ENCODE peak calls at places on chromosomes 2 and 18, in five cellular contexts. One of them, this sample, is unnamed.

GRCh38 chr2:25618676-25619075 is 54.7 kb downstream of the DTNB start:
- DNase-seq in psoas muscle: no peak
- DNase-seq in suprapubic skin: no peak
- DNase-seq in colonic mucosa: no peak
- DNase-seq in SK-N-SH: no peak
- DNase-seq in this sample: no peak

GRCh38 chr2:1868683-1869141 is 124.4 kb upstream of the PXDN start:
- DNase-seq in psoas muscle: no peak
- DNase-seq in suprapubic skin: no peak
- DNase-seq in colonic mucosa: no peak
- DNase-seq in SK-N-SH: peak; percentile 85
- DNase-seq in this sample: no peak

GRCh38 chr2:70301344-70302194 is at the start of gene FAM136A:
- DNase-seq in psoas muscle: peak; percentile 93
- DNase-seq in suprapubic skin: peak; percentile 92
- DNase-seq in colonic mucosa: peak; percentile 86
- DNase-seq in SK-N-SH: peak; percentile 96
- DNase-seq in this sample: peak; percentile 90

GRCh38 chr2:187187521-187187920 is 260.5 kb downstream of the CALCRL start:
- DNase-seq in psoas muscle: no peak
- DNase-seq in suprapubic skin: no peak
- DNase-seq in colonic mucosa: no peak
- DNase-seq in SK-N-SH: no peak
- DNase-seq in this sample: no peak

GRCh38 chr2:32008811-32009478 is 1.9 kb downstream of the MEMO1 start:
- DNase-seq in psoas muscle: no peak
- DNase-seq in suprapubic skin: no peak
- DNase-seq in colonic mucosa: peak; percentile 34
- DNase-seq in SK-N-SH: no peak
- DNase-seq in this sample: no peak

GRCh38 chr2:67322361-67323001 is 74.7 kb upstream of the ETAA1 start:
- DNase-seq in psoas muscle: no peak
- DNase-seq in suprapubic skin: no peak
- DNase-seq in colonic mucosa: peak; percentile 29
- DNase-seq in SK-N-SH: peak; percentile 69
- DNase-seq in this sample: peak; percentile 37

GRCh38 chr2:100857915-100858314 is 38.0 kb downstream of the NPAS2 start:
- DNase-seq in psoas muscle: no peak
- DNase-seq in suprapubic skin: no peak
- DNase-seq in colonic mucosa: no peak
- DNase-seq in SK-N-SH: no peak
- DNase-seq in this sample: no peak

GRCh38 chr2:157692768-157693167 is 64.1 kb upstream of the ACVR1C start:
- DNase-seq in psoas muscle: peak; percentile 66
- DNase-seq in suprapubic skin: no peak
- DNase-seq in colonic mucosa: no peak
- DNase-seq in SK-N-SH: no peak
- DNase-seq in this sample: no peak

GRCh38 chr2:176652300-176653182 is 383.3 kb downstream of the MTX2 start:
- DNase-seq in psoas muscle: no peak
- DNase-seq in suprapubic skin: no peak
- DNase-seq in colonic mucosa: peak; percentile 25
- DNase-seq in SK-N-SH: peak; percentile 42
- DNase-seq in this sample: no peak

GRCh38 chr18:47150824-47151366 is 595 bp upstream of the HDHD2 start:
- DNase-seq in psoas muscle: peak; percentile 48
- DNase-seq in suprapubic skin: no peak
- DNase-seq in colonic mucosa: peak; percentile 34
- DNase-seq in SK-N-SH: peak; percentile 38
- DNase-seq in this sample: no peak

GRCh38 chr2:194333091-194333490 is 1323.9 kb upstream of the SLC39A10 start:
- DNase-seq in psoas muscle: no peak
- DNase-seq in suprapubic skin: no peak
- DNase-seq in colonic mucosa: no peak
- DNase-seq in SK-N-SH: no peak
- DNase-seq in this sample: no peak

GRCh38 chr2:195610708-195611107 is 46.3 kb upstream of the SLC39A10 start:
- DNase-seq in psoas muscle: no peak
- DNase-seq in suprapubic skin: no peak
- DNase-seq in colonic mucosa: no peak
- DNase-seq in SK-N-SH: no peak
- DNase-seq in this sample: no peak

GRCh38 chr2:13433954-13434353 is 717.2 kb downstream of the TRIB2 start:
- DNase-seq in psoas muscle: no peak
- DNase-seq in suprapubic skin: no peak
- DNase-seq in colonic mucosa: no peak
- DNase-seq in SK-N-SH: no peak
- DNase-seq in this sample: no peak

GRCh38 chr2:220434365-220434764 is 806.9 kb downstream of the SLC4A3 start:
- DNase-seq in psoas muscle: no peak
- DNase-seq in suprapubic skin: no peak
- DNase-seq in colonic mucosa: no peak
- DNase-seq in SK-N-SH: no peak
- DNase-seq in this sample: no peak

GRCh38 chr18:69400976-69401474 is 337 bp downstream of the DOK6 start:
- DNase-seq in psoas muscle: no peak
- DNase-seq in suprapubic skin: no peak
- DNase-seq in colonic mucosa: no peak
- DNase-seq in SK-N-SH: peak; percentile 81
- DNase-seq in this sample: no peak

GRCh38 chr2:38284971-38285370 is 92.1 kb downstream of the ATL2 start:
- DNase-seq in psoas muscle: no peak
- DNase-seq in suprapubic skin: no peak
- DNase-seq in colonic mucosa: peak; percentile 65
- DNase-seq in SK-N-SH: no peak
- DNase-seq in this sample: no peak

GRCh38 chr18:37391156-37391555 is 174.4 kb downstream of the CELF4 start:
- DNase-seq in psoas muscle: no peak
- DNase-seq in suprapubic skin: no peak
- DNase-seq in colonic mucosa: no peak
- DNase-seq in SK-N-SH: no peak
- DNase-seq in this sample: no peak

GRCh38 chr2:240260664-240261063 is 120.2 kb upstream of the OTOS start:
- DNase-seq in psoas muscle: no peak
- DNase-seq in suprapubic skin: no peak
- DNase-seq in colonic mucosa: no peak
- DNase-seq in SK-N-SH: no peak
- DNase-seq in this sample: no peak

GRCh38 chr2:31259075-31259474 is 25.1 kb downstream of the EHD3 start:
- DNase-seq in psoas muscle: no peak
- DNase-seq in suprapubic skin: no peak
- DNase-seq in colonic mucosa: no peak
- DNase-seq in SK-N-SH: no peak
- DNase-seq in this sample: no peak

GRCh38 chr2:207801259-207801658 is 31.6 kb upstream of the FZD5 start:
- DNase-seq in psoas muscle: no peak
- DNase-seq in suprapubic skin: no peak
- DNase-seq in colonic mucosa: no peak
- DNase-seq in SK-N-SH: no peak
- DNase-seq in this sample: no peak

GRCh38 chr2:50726186-50726585 is 305.7 kb downstream of the NRXN1 start:
- DNase-seq in psoas muscle: no peak
- DNase-seq in suprapubic skin: no peak
- DNase-seq in colonic mucosa: no peak
- DNase-seq in SK-N-SH: no peak
- DNase-seq in this sample: no peak

GRCh38 chr2:17615152-17615551 is 74.7 kb downstream of the VSNL1 start:
- DNase-seq in psoas muscle: no peak
- DNase-seq in suprapubic skin: no peak
- DNase-seq in colonic mucosa: no peak
- DNase-seq in SK-N-SH: no peak
- DNase-seq in this sample: no peak

GRCh38 chr2:27804146-27804545 is 32.6 kb downstream of the MRPL33 start:
- DNase-seq in psoas muscle: no peak
- DNase-seq in suprapubic skin: no peak
- DNase-seq in colonic mucosa: no peak
- DNase-seq in SK-N-SH: no peak
- DNase-seq in this sample: no peak

GRCh38 chr18:48929951-48930713 is 20.6 kb downstream of the SMAD7 start:
- DNase-seq in psoas muscle: no peak
- DNase-seq in suprapubic skin: no peak
- DNase-seq in colonic mucosa: peak; percentile 88
- DNase-seq in SK-N-SH: peak; percentile 81
- DNase-seq in this sample: no peak

GRCh38 chr18:74613390-74613789 is 15.7 kb downstream of the ZNF407 start:
- DNase-seq in psoas muscle: no peak
- DNase-seq in suprapubic skin: no peak
- DNase-seq in colonic mucosa: no peak
- DNase-seq in SK-N-SH: no peak
- DNase-seq in this sample: no peak

GRCh38 chr2:104547251-104547650 is 306.7 kb upstream of the POU3F3 start:
- DNase-seq in psoas muscle: no peak
- DNase-seq in suprapubic skin: no peak
- DNase-seq in colonic mucosa: no peak
- DNase-seq in SK-N-SH: no peak
- DNase-seq in this sample: no peak

GRCh38 chr2:60641866-60642788 is 88.7 kb upstream of the BCL11A start:
- DNase-seq in psoas muscle: no peak
- DNase-seq in suprapubic skin: no peak
- DNase-seq in colonic mucosa: peak; percentile 28
- DNase-seq in SK-N-SH: peak; percentile 59
- DNase-seq in this sample: no peak

GRCh38 chr2:215461836-215462532 is 26.1 kb upstream of the FN1 start:
- DNase-seq in psoas muscle: no peak
- DNase-seq in suprapubic skin: no peak
- DNase-seq in colonic mucosa: no peak
- DNase-seq in SK-N-SH: no peak
- DNase-seq in this sample: no peak

GRCh38 chr2:72137498-72138010 is 10.1 kb downstream of the CYP26B1 start:
- DNase-seq in psoas muscle: peak; percentile 79
- DNase-seq in suprapubic skin: peak; percentile 72
- DNase-seq in colonic mucosa: peak; percentile 82
- DNase-seq in SK-N-SH: peak; percentile 87
- DNase-seq in this sample: peak; percentile 67

GRCh38 chr2:3741372-3741771 is 38.0 kb downstream of the DCDC2C start:
- DNase-seq in psoas muscle: no peak
- DNase-seq in suprapubic skin: no peak
- DNase-seq in colonic mucosa: no peak
- DNase-seq in SK-N-SH: no peak
- DNase-seq in this sample: no peak
- TF ChIP-seq CTCF in psoas muscle: no peak
- TF ChIP-seq CTCF in suprapubic skin: no peak
- TF ChIP-seq CTCF in colonic mucosa: no peak
- TF ChIP-seq CTCF in SK-N-SH: no peak
- TF ChIP-seq CTCF in this sample: no peak

DNA sequence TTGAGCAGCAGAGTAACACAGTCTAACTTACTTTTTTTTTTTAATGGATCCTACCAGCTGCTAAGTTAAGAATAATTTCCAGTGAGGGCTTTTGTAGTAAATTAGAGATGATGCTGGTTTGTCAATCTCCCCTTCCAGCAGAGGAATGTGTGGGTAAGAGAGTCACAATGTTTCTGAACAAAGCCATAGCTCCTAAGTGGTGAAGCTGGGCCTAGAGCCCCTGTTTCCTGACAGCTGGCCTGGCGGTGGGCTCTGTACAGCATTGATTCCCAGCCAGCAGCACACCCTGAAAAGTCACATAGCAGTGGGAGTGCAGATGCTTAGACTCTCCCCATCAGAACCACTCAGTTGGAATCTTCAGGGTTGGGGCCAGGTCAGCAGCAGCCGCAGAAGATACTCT is 24.4 kb downstream of the CAPG start:
- DNase-seq in psoas muscle: peak; percentile 20
- DNase-seq in suprapubic skin: no peak
- DNase-seq in colonic mucosa: no peak
- DNase-seq in SK-N-SH: no peak
- DNase-seq in this sample: no peak
- H3K27ac ChIP-seq in psoas muscle: no peak overlapping the region
- H3K27ac ChIP-seq in suprapubic skin: no peak overlapping the region
- H3K27ac ChIP-seq in colonic mucosa: no peak overlapping the region
- H3K27ac ChIP-seq in SK-N-SH: no peak overlapping the region
- H3K27ac ChIP-seq in this sample: no peak overlapping the region

GRCh38 chr2:111923271-111923670 is 24.9 kb downstream of the MERTK start:
- DNase-seq in psoas muscle: no peak
- DNase-seq in suprapubic skin: no peak
- DNase-seq in colonic mucosa: no peak
- DNase-seq in SK-N-SH: no peak
- DNase-seq in this sample: no peak

GRCh38 chr2:111924617-111925107 is 26.3 kb downstream of the MERTK start:
- DNase-seq in psoas muscle: no peak
- DNase-seq in suprapubic skin: no peak
- DNase-seq in colonic mucosa: no peak
- DNase-seq in SK-N-SH: no peak
- DNase-seq in this sample: no peak

GRCh38 chr2:111918383-111918806 is 20.0 kb downstream of the MERTK start:
- DNase-seq in psoas muscle: no peak
- DNase-seq in suprapubic skin: no peak
- DNase-seq in colonic mucosa: no peak
- DNase-seq in SK-N-SH: peak; percentile 62
- DNase-seq in this sample: no peak

GRCh38 chr2:111919794-111920608 is 21.6 kb downstream of the MERTK start:
- DNase-seq in psoas muscle: no peak
- DNase-seq in suprapubic skin: no peak
- DNase-seq in colonic mucosa: peak; percentile 73
- DNase-seq in SK-N-SH: no peak
- DNase-seq in this sample: peak; percentile 87

DNA sequence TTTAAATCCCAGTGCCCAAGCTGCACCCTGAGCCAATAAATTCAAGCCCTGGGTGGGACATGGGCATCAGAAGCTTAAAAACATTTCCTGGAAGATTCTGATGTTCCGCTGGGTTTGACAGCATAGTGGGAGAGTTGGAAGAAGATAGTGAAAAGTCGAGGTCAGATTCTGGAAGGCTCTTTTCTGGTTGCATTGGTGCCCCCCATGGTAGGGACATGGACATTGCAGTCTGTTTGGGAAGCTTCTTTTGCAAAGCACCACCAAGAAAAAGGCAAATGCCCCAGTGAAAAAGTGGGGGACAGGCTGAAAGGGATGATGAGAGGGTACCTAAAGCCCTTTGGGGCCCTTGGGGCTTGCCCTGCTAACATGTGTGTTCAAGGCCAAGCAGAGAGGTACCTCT is 21.0 kb downstream of the MERTK start:
- DNase-seq in psoas muscle: no peak
- DNase-seq in suprapubic skin: no peak
- DNase-seq in colonic mucosa: no peak
- DNase-seq in SK-N-SH: no peak
- DNase-seq in this sample: no peak
- TF ChIP-seq CTCF in psoas muscle: no peak
- TF ChIP-seq CTCF in suprapubic skin: no peak
- TF ChIP-seq CTCF in colonic mucosa: no peak
- TF ChIP-seq CTCF in SK-N-SH: no peak
- TF ChIP-seq CTCF in this sample: no peak

DNA sequence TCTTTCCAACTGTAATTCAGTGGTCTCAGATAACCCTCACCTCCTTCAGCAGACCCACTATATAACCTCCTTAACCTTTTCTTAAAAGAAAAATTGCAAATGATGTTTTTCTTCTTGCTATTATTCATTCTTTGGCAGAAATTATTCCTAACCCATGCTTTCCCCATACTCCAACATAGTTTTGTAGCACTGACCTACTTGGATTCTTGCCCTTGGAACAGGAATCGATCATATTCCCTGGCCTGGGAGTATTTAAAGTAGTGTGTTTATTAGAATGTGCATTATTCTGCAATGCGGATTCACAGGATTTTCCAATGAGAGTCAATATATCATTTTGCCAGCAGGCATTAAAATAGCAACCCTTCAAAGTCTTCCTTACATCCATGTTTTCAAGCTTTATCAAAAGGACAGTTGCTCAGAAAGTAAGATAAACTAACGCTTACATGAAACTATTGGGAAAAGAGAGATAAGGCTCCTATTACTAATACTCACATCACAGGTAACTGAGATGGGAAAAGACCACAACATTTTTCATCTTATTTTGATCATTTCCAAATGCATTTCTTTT is 37.4 kb downstream of the CHN1 start:
- DNase-seq in psoas muscle: no peak
- DNase-seq in suprapubic skin: no peak
- DNase-seq in colonic mucosa: no peak
- DNase-seq in SK-N-SH: no peak
- DNase-seq in this sample: no peak
- H3K27ac ChIP-seq in psoas muscle: no peak overlapping the region
- H3K27ac ChIP-seq in suprapubic skin: no peak overlapping the region
- H3K27ac ChIP-seq in colonic mucosa: no peak overlapping the region
- H3K27ac ChIP-seq in SK-N-SH: no peak overlapping the region
- H3K27ac ChIP-seq in this sample: no peak overlapping the region

This sample was measured in lung.